ENCODE peak calls at places on chromosome 14, in nine cellular contexts. One of them, this sample, is unnamed.

GRCh38 chr14:54709444-54709843 is 142.5 kb downstream of the SAMD4A start:
- DNase-seq in PC-9: no peak
- DNase-seq in Caco-2: no peak
- DNase-seq in fibroblast of mammary gland: no peak
- DNase-seq in BJ: no peak
- DNase-seq in astrocyte of the spinal cord: no peak
- DNase-seq in astrocyte of the cerebellum: no peak
- DNase-seq in ovary: no peak
- DNase-seq in H1: no peak
- DNase-seq in this sample: no peak

GRCh38 chr14:76701981-76702380 is 59.3 kb upstream of the VASH1 start:
- DNase-seq in fibroblast of mammary gland: peak; percentile 61
- DNase-seq in astrocyte of the spinal cord: no peak
- DNase-seq in Caco-2: no peak
- DNase-seq in ovary: no peak
- DNase-seq in astrocyte of the cerebellum: no peak
- DNase-seq in PC-9: no peak
- DNase-seq in BJ: no peak
- DNase-seq in H1: no peak
- DNase-seq in this sample: no peak

GRCh38 chr14:69115407-69116185 is 37.3 kb downstream of the DCAF5 start:
- DNase-seq in Caco-2: no peak
- DNase-seq in astrocyte of the cerebellum: no peak
- DNase-seq in H1: no peak
- DNase-seq in PC-9: no peak
- DNase-seq in BJ: no peak
- DNase-seq in ovary: no peak
- DNase-seq in fibroblast of mammary gland: no peak
- DNase-seq in astrocyte of the spinal cord: no peak
- DNase-seq in this sample: no peak

GRCh38 chr14:91350813-91351507 is 66.7 kb downstream of the CCDC88C start:
- DNase-seq in ovary: no peak
- DNase-seq in BJ: no peak
- DNase-seq in fibroblast of mammary gland: peak; percentile 4
- DNase-seq in PC-9: no peak
- DNase-seq in H1: no peak
- DNase-seq in astrocyte of the cerebellum: no peak
- DNase-seq in astrocyte of the spinal cord: no peak
- DNase-seq in Caco-2: no peak
- DNase-seq in this sample: no peak

GRCh38 chr14:21241218-21241819 is 27.9 kb downstream of the HNRNPC start:
- DNase-seq in BJ: no peak
- DNase-seq in fibroblast of mammary gland: peak; percentile 50
- DNase-seq in ovary: no peak
- DNase-seq in astrocyte of the cerebellum: peak; percentile 24
- DNase-seq in astrocyte of the spinal cord: peak; percentile 32
- DNase-seq in H1: no peak
- DNase-seq in PC-9: no peak
- DNase-seq in Caco-2: no peak
- DNase-seq in this sample: peak; percentile 62

GRCh38 chr14:91145396-91146160 is 31.7 kb downstream of the DGLUCY start:
- DNase-seq in BJ: no peak
- DNase-seq in Caco-2: no peak
- DNase-seq in ovary: no peak
- DNase-seq in fibroblast of mammary gland: no peak
- DNase-seq in PC-9: no peak
- DNase-seq in astrocyte of the spinal cord: no peak
- DNase-seq in H1: no peak
- DNase-seq in astrocyte of the cerebellum: no peak
- DNase-seq in this sample: no peak

GRCh38 chr14:84162658-84163057 is 1367.3 kb upstream of the FLRT2 start:
- DNase-seq in astrocyte of the cerebellum: no peak
- DNase-seq in fibroblast of mammary gland: no peak
- DNase-seq in BJ: no peak
- DNase-seq in astrocyte of the spinal cord: no peak
- DNase-seq in ovary: no peak
- DNase-seq in PC-9: no peak
- DNase-seq in Caco-2: no peak
- DNase-seq in H1: no peak
- DNase-seq in this sample: no peak

GRCh38 chr14:82366803-82367202 is 833.1 kb upstream of the SEL1L start:
- DNase-seq in BJ: no peak
- DNase-seq in astrocyte of the spinal cord: no peak
- DNase-seq in fibroblast of mammary gland: no peak
- DNase-seq in H1: no peak
- DNase-seq in astrocyte of the cerebellum: no peak
- DNase-seq in ovary: no peak
- DNase-seq in Caco-2: no peak
- DNase-seq in PC-9: no peak
- DNase-seq in this sample: no peak

GRCh38 chr14:100524933-100525243 is 62.3 kb downstream of the BEGAIN start:
- DNase-seq in Caco-2: no peak
- DNase-seq in H1: no peak
- DNase-seq in astrocyte of the spinal cord: no peak
- DNase-seq in astrocyte of the cerebellum: no peak
- DNase-seq in BJ: no peak
- DNase-seq in ovary: no peak
- DNase-seq in PC-9: no peak
- DNase-seq in fibroblast of mammary gland: peak; percentile 21
- DNase-seq in this sample: no peak

GRCh38 chr14:50980451-50980850 is 36.2 kb upstream of the PYGL start:
- DNase-seq in PC-9: no peak
- DNase-seq in fibroblast of mammary gland: no peak
- DNase-seq in Caco-2: no peak
- DNase-seq in ovary: no peak
- DNase-seq in astrocyte of the cerebellum: no peak
- DNase-seq in BJ: no peak
- DNase-seq in astrocyte of the spinal cord: no peak
- DNase-seq in H1: no peak
- DNase-seq in this sample: no peak

GRCh38 chr14:90574640-90575131 is 177.9 kb downstream of the CALM1 start:
- DNase-seq in H1: no peak
- DNase-seq in ovary: no peak
- DNase-seq in fibroblast of mammary gland: no peak
- DNase-seq in PC-9: no peak
- DNase-seq in BJ: no peak
- DNase-seq in astrocyte of the spinal cord: no peak
- DNase-seq in astrocyte of the cerebellum: no peak
- DNase-seq in Caco-2: no peak
- DNase-seq in this sample: no peak

GRCh38 chr14:68787235-68787727 is 5.6 kb downstream of the ZFP36L1 start:
- DNase-seq in astrocyte of the cerebellum: no peak
- DNase-seq in H1: no peak
- DNase-seq in PC-9: peak; percentile 31
- DNase-seq in fibroblast of mammary gland: peak; percentile 68
- DNase-seq in astrocyte of the spinal cord: peak; percentile 40
- DNase-seq in BJ: no peak
- DNase-seq in Caco-2: no peak
- DNase-seq in ovary: no peak
- DNase-seq in this sample: no peak

GRCh38 chr14:56349942-56350341 is 229.7 kb upstream of the TMEM260 start:
- DNase-seq in ovary: no peak
- DNase-seq in fibroblast of mammary gland: no peak
- DNase-seq in PC-9: no peak
- DNase-seq in H1: no peak
- DNase-seq in Caco-2: no peak
- DNase-seq in astrocyte of the cerebellum: no peak
- DNase-seq in BJ: no peak
- DNase-seq in astrocyte of the spinal cord: no peak
- DNase-seq in this sample: no peak

GRCh38 chr14:104975481-104976197 is 2.5 kb downstream of the AHNAK2 start:
- DNase-seq in ovary: no peak
- DNase-seq in H1: no peak
- DNase-seq in astrocyte of the spinal cord: no peak
- DNase-seq in fibroblast of mammary gland: no peak
- DNase-seq in astrocyte of the cerebellum: no peak
- DNase-seq in PC-9: no peak
- DNase-seq in BJ: no peak
- DNase-seq in Caco-2: peak; percentile 37
- DNase-seq in this sample: no peak

GRCh38 chr14:34425095-34425851 is 36.8 kb downstream of the SPTSSA start:
- DNase-seq in PC-9: peak; percentile 67
- DNase-seq in astrocyte of the cerebellum: no peak
- DNase-seq in fibroblast of mammary gland: no peak
- DNase-seq in astrocyte of the spinal cord: no peak
- DNase-seq in H1: no peak
- DNase-seq in Caco-2: peak; percentile 66
- DNase-seq in ovary: no peak
- DNase-seq in BJ: no peak
- DNase-seq in this sample: no peak

GRCh38 chr14:58243790-58244555 is 670 bp upstream of the PSMA3 start:
- DNase-seq in fibroblast of mammary gland: peak; percentile 31
- DNase-seq in ovary: no peak
- DNase-seq in PC-9: no peak
- DNase-seq in astrocyte of the cerebellum: no peak
- DNase-seq in astrocyte of the spinal cord: peak; percentile 7
- DNase-seq in H1: no peak
- DNase-seq in Caco-2: no peak
- DNase-seq in BJ: no peak
- DNase-seq in this sample: peak; percentile 14

GRCh38 chr14:30185832-30186231 is 258.2 kb upstream of the PRKD1 start:
- DNase-seq in astrocyte of the spinal cord: no peak
- DNase-seq in Caco-2: no peak
- DNase-seq in PC-9: no peak
- DNase-seq in H1: no peak
- DNase-seq in fibroblast of mammary gland: no peak
- DNase-seq in astrocyte of the cerebellum: no peak
- DNase-seq in BJ: no peak
- DNase-seq in ovary: no peak
- DNase-seq in this sample: no peak
- TF ChIP-seq CTCF in astrocyte of the spinal cord: peak; percentile 10
- TF ChIP-seq CTCF in Caco-2: no peak
- TF ChIP-seq CTCF in PC-9: no peak
- TF ChIP-seq CTCF in H1: no peak
- TF ChIP-seq CTCF in fibroblast of mammary gland: peak; percentile 19
- TF ChIP-seq CTCF in astrocyte of the cerebellum: peak; percentile 3
- TF ChIP-seq CTCF in BJ: peak; percentile 15
- TF ChIP-seq CTCF in ovary: no peak
- TF ChIP-seq CTCF in this sample: peak; percentile 23

GRCh38 chr14:64053694-64054669 is 201.2 kb downstream of the SYNE2 start:
- DNase-seq in H1: no peak
- DNase-seq in fibroblast of mammary gland: peak; percentile 50
- DNase-seq in ovary: no peak
- DNase-seq in astrocyte of the spinal cord: peak; percentile 22
- DNase-seq in PC-9: no peak
- DNase-seq in BJ: no peak
- DNase-seq in Caco-2: no peak
- DNase-seq in astrocyte of the cerebellum: no peak
- DNase-seq in this sample: peak; percentile 22
- H3K4me3 ChIP-seq in H1: no peak overlapping the region
- H3K4me3 ChIP-seq in fibroblast of mammary gland: no peak overlapping the region
- H3K4me3 ChIP-seq in ovary: no peak overlapping the region
- H3K4me3 ChIP-seq in astrocyte of the spinal cord: no peak overlapping the region
- H3K4me3 ChIP-seq in PC-9: no peak overlapping the region
- H3K4me3 ChIP-seq in BJ: no peak overlapping the region
- H3K4me3 ChIP-seq in Caco-2: no peak overlapping the region
- H3K4me3 ChIP-seq in astrocyte of the cerebellum: no peak overlapping the region
- H3K4me3 ChIP-seq in this sample: no peak overlapping the region

GRCh38 chr14:23052182-23052623 is 5.1 kb downstream of the CDH24 start:
- DNase-seq in H1: no peak
- DNase-seq in fibroblast of mammary gland: no peak
- DNase-seq in PC-9: no peak
- DNase-seq in astrocyte of the cerebellum: no peak
- DNase-seq in Caco-2: no peak
- DNase-seq in BJ: no peak
- DNase-seq in ovary: no peak
- DNase-seq in astrocyte of the spinal cord: no peak
- DNase-seq in this sample: no peak
- TF ChIP-seq CTCF in H1: peak; percentile 62
- TF ChIP-seq CTCF in fibroblast of mammary gland: peak; percentile 13
- TF ChIP-seq CTCF in PC-9: no peak
- TF ChIP-seq CTCF in astrocyte of the cerebellum: peak; percentile 31
- TF ChIP-seq CTCF in Caco-2: no peak
- TF ChIP-seq CTCF in BJ: peak; percentile 36
- TF ChIP-seq CTCF in ovary: no peak
- TF ChIP-seq CTCF in astrocyte of the spinal cord: peak; percentile 41
- TF ChIP-seq CTCF in this sample: peak; percentile 31

GRCh38 chr14:65213316-65213715 is 111.0 kb upstream of the MAX start:
- DNase-seq in fibroblast of mammary gland: no peak
- DNase-seq in Caco-2: no peak
- DNase-seq in PC-9: no peak
- DNase-seq in astrocyte of the spinal cord: no peak
- DNase-seq in H1: no peak
- DNase-seq in astrocyte of the cerebellum: no peak
- DNase-seq in ovary: no peak
- DNase-seq in BJ: no peak
- DNase-seq in this sample: no peak
- H3K4me3 ChIP-seq in fibroblast of mammary gland: no peak overlapping the region
- H3K4me3 ChIP-seq in Caco-2: no peak overlapping the region
- H3K4me3 ChIP-seq in PC-9: no peak overlapping the region
- H3K4me3 ChIP-seq in astrocyte of the spinal cord: no peak overlapping the region
- H3K4me3 ChIP-seq in H1: no peak overlapping the region
- H3K4me3 ChIP-seq in astrocyte of the cerebellum: no peak overlapping the region
- H3K4me3 ChIP-seq in ovary: no peak overlapping the region
- H3K4me3 ChIP-seq in BJ: no peak overlapping the region
- H3K4me3 ChIP-seq in this sample: no peak overlapping the region

This sample was measured in fibroblast of pulmonary artery.